ENCODE peak calls at places on chromosomes 16 and 17, in eight cellular contexts. F is adrenal gland; C is transverse colon; R is kidney epithelial cell; E is CD8-positive, alpha-beta memory T cell; D is spleen; I is body of pancreas; L is psoas muscle. Z is an unnamed sample.

GRCh38 chr17:49214665-49215360 is 4.3 kb downstream of the ABI3 start:
- DNase-seq in F (peak; percentile 78), C (no peak), R (no peak), E (no peak), D (no peak), I (peak; percentile 79), L (no peak), Z (no peak)

GRCh38 chr17:73068322-73069153 is 23.9 kb downstream of the SLC39A11 start:
- DNase-seq in F (no peak), C (no peak), R (peak; percentile 82), E (no peak), D (no peak), I (peak; percentile 59), L (no peak), Z (no peak)

GRCh38 chr17:50935201-50936124 is 69.3 kb upstream of the TOB1 start:
- DNase-seq in F (peak; percentile 97), C (peak; percentile 59), R (no peak), E (no peak), D (peak; percentile 84), I (peak; percentile 98), L (peak; percentile 88), Z (no peak)

GRCh38 chr16:14309906-14310305 is 238.8 kb downstream of the MRTFB start:
- DNase-seq in F (peak; percentile 58), C (no peak), R (no peak), E (no peak), D (peak; percentile 33), I (no peak), L (no peak), Z (no peak)

GRCh38 chr17:47465165-47465564 is 65.7 kb upstream of the NPEPPS start:
- DNase-seq in F (no peak), C (no peak), R (no peak), E (no peak), D (no peak), I (no peak), L (no peak), Z (no peak)

GRCh38 chr16:81456523-81457325 is 12.1 kb downstream of the CMIP start:
- DNase-seq in F (no peak), C (peak; percentile 77), R (no peak), E (no peak), D (no peak), I (peak; percentile 69), L (peak; percentile 7), Z (no peak)

GRCh38 chr17:11278186-11278983 is 37.4 kb downstream of the SHISA6 start:
- DNase-seq in F (no peak), C (no peak), R (no peak), E (no peak), D (no peak), I (no peak), L (no peak), Z (no peak)

GRCh38 chr17:49016775-49017463 is 19.7 kb downstream of the IGF2BP1 start:
- DNase-seq in F (peak; percentile 66), C (peak; percentile 42), R (no peak), E (no peak), D (no peak), I (peak; percentile 64), L (no peak), Z (no peak)

GRCh38 chr17:1493291-1493980 is 950 bp upstream of the MYO1C start:
- DNase-seq in F (peak; percentile 45), C (peak; percentile 66), R (no peak), E (no peak), D (no peak), I (no peak), L (no peak), Z (no peak)

GRCh38 chr17:14019186-14019956 is 49.9 kb upstream of the COX10 start:
- DNase-seq in F (no peak), C (no peak), R (no peak), E (no peak), D (no peak), I (no peak), L (no peak), Z (no peak)

GRCh38 chr17:75561927-75562603 is 25.5 kb upstream of the MYO15B start:
- DNase-seq in F (no peak), C (no peak), R (no peak), E (no peak), D (no peak), I (no peak), L (no peak), Z (no peak)

GRCh38 chr17:59275618-59276017 is 55.3 kb downstream of the GDPD1 start:
- DNase-seq in F (no peak), C (no peak), R (no peak), E (no peak), D (no peak), I (no peak), L (no peak), Z (no peak)

GRCh38 chr16:11354733-11355574 is 9.7 kb downstream of the RMI2 start:
- DNase-seq in F (peak; percentile 38), C (peak; percentile 28), R (no peak), E (peak; percentile 89), D (peak; percentile 88), I (no peak), L (no peak), Z (peak; percentile 87)

GRCh38 chr17:66420961-66421371 is 118.6 kb downstream of the PRKCA start:
- DNase-seq in F (peak; percentile 73), C (no peak), R (no peak), E (no peak), D (no peak), I (no peak), L (no peak), Z (no peak)

GRCh38 chr17:31093866-31094599 is 744 bp upstream of the NF1 start:
- DNase-seq in F (no peak), C (peak; percentile 51), R (no peak), E (peak; percentile 4), D (no peak), I (peak; percentile 56), L (no peak), Z (no peak)

GRCh38 chr16:15946257-15947044 is 3.0 kb upstream of the ABCC1 start:
- DNase-seq in F (no peak), C (no peak), R (no peak), E (no peak), D (peak; percentile 32), I (no peak), L (no peak), Z (no peak)

GRCh38 chr17:7217113-7217987 is 2.3 kb downstream of the DLG4 start:
- DNase-seq in F (peak; percentile 86), C (peak; percentile 63), R (no peak), E (no peak), D (no peak), I (peak; percentile 52), L (peak; percentile 47), Z (no peak)

DNA sequence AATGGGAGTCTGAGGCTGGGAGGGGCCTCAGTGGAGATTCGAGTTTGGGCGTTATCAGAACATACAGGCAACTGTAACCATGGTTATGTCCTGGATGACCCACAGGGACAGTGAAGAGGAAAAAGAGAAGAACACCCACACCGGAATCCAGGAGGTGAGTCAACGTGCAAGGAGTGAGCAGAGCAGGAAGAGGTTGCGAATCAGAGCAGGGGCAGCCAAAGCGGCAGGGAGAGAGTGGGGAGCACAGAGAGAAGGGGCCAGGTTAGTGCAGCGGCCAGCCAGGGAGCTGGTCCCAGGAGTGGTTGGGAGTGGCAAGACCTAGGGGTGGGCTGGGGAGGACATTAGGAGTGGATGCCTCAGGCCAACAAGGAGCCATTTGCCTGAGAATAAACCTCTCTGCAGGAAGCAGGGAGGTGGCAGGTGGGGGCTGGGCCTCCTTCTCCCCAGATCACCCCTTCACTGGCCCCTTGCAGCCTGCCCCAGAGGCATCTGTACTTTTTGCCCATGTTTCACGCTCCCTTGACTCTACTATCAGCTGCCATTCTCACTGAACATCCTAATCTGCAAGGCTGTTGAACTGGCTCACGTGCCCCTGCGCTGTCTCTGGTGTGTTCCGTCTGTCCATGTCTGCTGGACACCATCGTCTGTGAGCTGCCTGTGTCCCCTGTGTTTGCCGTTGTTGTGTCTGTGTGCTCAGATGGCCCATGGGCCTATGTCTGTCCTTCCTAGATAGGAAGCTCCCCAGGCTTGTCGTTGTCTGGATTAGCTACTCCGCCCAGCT is 5.1 kb downstream of the KRT13 start:
- DNase-seq in F (no peak), C (no peak), R (no peak), E (no peak), D (no peak), I (no peak), L (no peak), Z (no peak)
- H3K4me3 ChIP-seq in F (no peak overlapping the region), C (no peak overlapping the region), R (no peak overlapping the region), E (no peak overlapping the region), D (no peak overlapping the region), I (no peak overlapping the region), L (no peak overlapping the region), Z (no peak overlapping the region)

DNA sequence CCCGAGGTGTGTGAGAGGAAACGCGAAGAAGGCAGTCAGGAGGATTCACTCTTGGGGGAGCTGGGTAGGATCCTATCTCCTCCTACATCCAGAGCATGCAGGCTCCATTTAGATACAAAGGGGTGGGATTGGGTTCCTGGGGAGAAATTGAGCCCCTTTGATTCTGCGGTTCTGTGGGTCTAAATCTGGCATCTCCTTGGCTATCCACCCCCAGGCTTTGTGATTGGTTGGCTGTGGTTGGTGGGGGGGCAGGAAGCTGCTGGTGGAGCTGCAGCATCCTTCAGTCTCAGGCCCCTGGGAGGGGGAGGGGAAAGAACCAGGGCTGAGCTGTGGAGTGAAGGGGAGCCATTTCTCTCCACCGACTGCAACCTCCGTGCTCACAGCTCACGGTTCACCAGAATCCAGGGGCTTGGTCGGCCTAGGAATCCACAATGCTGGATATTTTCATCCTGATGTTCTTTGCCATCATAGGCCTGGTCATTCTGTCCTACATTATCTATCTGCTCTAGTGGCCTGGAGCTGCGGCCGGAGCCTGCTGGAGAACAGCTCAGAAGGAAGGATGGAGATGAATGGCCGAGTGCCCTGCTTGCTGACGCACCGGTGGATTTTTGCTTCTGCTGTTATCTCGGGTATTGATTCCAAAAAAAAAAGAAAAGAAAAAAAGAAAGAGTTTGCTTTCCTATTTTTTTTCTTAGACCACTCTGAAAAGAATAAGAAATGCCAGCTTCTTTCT is at the start of gene LASP1NB:
- DNase-seq in F (no peak), C (no peak), R (no peak), E (peak; percentile 72), D (peak; percentile 77), I (no peak), L (peak; percentile 35), Z (peak; percentile 60)
- H3K4me3 ChIP-seq in F (no peak within 1 kb of the TSS), C (no peak within 1 kb of the TSS), R (no peak within 1 kb of the TSS), E (no peak within 1 kb of the TSS), D (no peak within 1 kb of the TSS), I (no peak within 1 kb of the TSS), L (no peak within 1 kb of the TSS), Z (no peak within 1 kb of the TSS)

GRCh38 chr17:39872700-39873099 is 4.7 kb downstream of the ZPBP2 start:
- DNase-seq in F (no peak), C (no peak), R (no peak), E (no peak), D (no peak), I (no peak), L (no peak), Z (no peak)
- H3K4me3 ChIP-seq in F (no peak overlapping the region), C (no peak overlapping the region), R (no peak overlapping the region), E (no peak overlapping the region), D (no peak overlapping the region), I (no peak overlapping the region), L (no peak overlapping the region), Z (no peak overlapping the region)

DNA sequence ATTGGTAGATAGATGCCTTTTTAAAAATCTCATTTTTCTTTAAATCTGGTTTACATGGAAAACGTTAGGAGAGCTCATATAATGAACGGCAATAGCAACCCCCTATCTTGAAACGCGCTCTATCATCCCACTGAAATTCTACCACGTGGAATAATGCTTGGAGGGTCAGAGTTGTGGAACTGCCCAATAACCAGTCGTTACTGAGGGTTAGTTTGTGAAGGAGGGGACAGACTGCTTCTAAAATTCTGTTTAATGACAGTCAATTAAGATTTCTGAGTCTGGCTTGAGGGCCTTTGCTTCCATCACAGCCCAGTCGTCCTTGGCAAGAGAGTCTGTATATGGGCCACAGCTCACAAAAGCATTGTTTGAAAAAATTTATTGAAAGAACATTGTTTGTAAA is 482 bp downstream of the IRF8 start:
- DNase-seq in F (peak; percentile 9), C (no peak), R (no peak), E (no peak), D (no peak), I (no peak), L (no peak), Z (no peak)
- H3K4me3 ChIP-seq in F (no peak overlapping the region), C (peak overlapping the region; percentile 47), R (no peak overlapping the region), E (peak overlapping the region; percentile 63), D (peak overlapping the region; percentile 72), I (no peak overlapping the region), L (peak overlapping the region; percentile 62), Z (no peak overlapping the region)

Z was measured in CD4-positive, CD25-positive, alpha-beta regulatory T cell.